ENCODE peak calls at places on chromosome 12, in eight cellular contexts. One of them, this sample, is unnamed.

GRCh38 chr12:28966049-28966778 is 182.9 kb upstream of the FAR2 start:
- DNase-seq in activated T-cell treated with anti-CD3 and anti-CD28 coated beads, Interleukin-2, amount 50 U/mL, for 4 hours: no peak
- DNase-seq in G401: peak
- DNase-seq in stromal cell of bone marrow: no peak
- DNase-seq in HFFc6: no peak
- DNase-seq in mesothelial cell of epicardium: no peak
- DNase-seq in DND-41: no peak
- DNase-seq in activated CD4-positive, alpha-beta T cell treated with anti-CD3 and anti-CD28 coated beads, Interleukin-2, amount 50 U/mL, for 4 hours: no peak
- DNase-seq in this sample: no peak

GRCh38 chr12:45878630-45879255 is 111.6 kb downstream of the SCAF11 start:
- DNase-seq in HFFc6: no peak
- DNase-seq in activated CD4-positive, alpha-beta T cell treated with anti-CD3 and anti-CD28 coated beads, Interleukin-2, amount 50 U/mL, for 4 hours: peak
- DNase-seq in G401: no peak
- DNase-seq in DND-41: no peak
- DNase-seq in activated T-cell treated with anti-CD3 and anti-CD28 coated beads, Interleukin-2, amount 50 U/mL, for 4 hours: no peak
- DNase-seq in stromal cell of bone marrow: no peak
- DNase-seq in mesothelial cell of epicardium: no peak
- DNase-seq in this sample: peak

GRCh38 chr12:6092784-6093722 is 31.4 kb downstream of the VWF start:
- DNase-seq in HFFc6: peak
- DNase-seq in G401: no peak
- DNase-seq in mesothelial cell of epicardium: no peak
- DNase-seq in stromal cell of bone marrow: peak
- DNase-seq in activated CD4-positive, alpha-beta T cell treated with anti-CD3 and anti-CD28 coated beads, Interleukin-2, amount 50 U/mL, for 4 hours: no peak
- DNase-seq in activated T-cell treated with anti-CD3 and anti-CD28 coated beads, Interleukin-2, amount 50 U/mL, for 4 hours: no peak
- DNase-seq in DND-41: no peak
- DNase-seq in this sample: no peak

GRCh38 chr12:71605034-71605433 is 58.6 kb downstream of the ZFC3H1 start:
- DNase-seq in G401: no peak
- DNase-seq in activated T-cell treated with anti-CD3 and anti-CD28 coated beads, Interleukin-2, amount 50 U/mL, for 4 hours: no peak
- DNase-seq in activated CD4-positive, alpha-beta T cell treated with anti-CD3 and anti-CD28 coated beads, Interleukin-2, amount 50 U/mL, for 4 hours: no peak
- DNase-seq in mesothelial cell of epicardium: no peak
- DNase-seq in stromal cell of bone marrow: no peak
- DNase-seq in DND-41: no peak
- DNase-seq in HFFc6: no peak
- DNase-seq in this sample: no peak

GRCh38 chr12:123150273-123150803 is 552 bp downstream of the PITPNM2 start:
- DNase-seq in DND-41: peak
- DNase-seq in stromal cell of bone marrow: no peak
- DNase-seq in activated T-cell treated with anti-CD3 and anti-CD28 coated beads, Interleukin-2, amount 50 U/mL, for 4 hours: peak
- DNase-seq in mesothelial cell of epicardium: no peak
- DNase-seq in HFFc6: no peak
- DNase-seq in activated CD4-positive, alpha-beta T cell treated with anti-CD3 and anti-CD28 coated beads, Interleukin-2, amount 50 U/mL, for 4 hours: no peak
- DNase-seq in G401: no peak
- DNase-seq in this sample: no peak

GRCh38 chr12:120800665-120801064 is 75.0 kb downstream of the ACADS start:
- DNase-seq in activated CD4-positive, alpha-beta T cell treated with anti-CD3 and anti-CD28 coated beads, Interleukin-2, amount 50 U/mL, for 4 hours: no peak
- DNase-seq in G401: no peak
- DNase-seq in stromal cell of bone marrow: no peak
- DNase-seq in mesothelial cell of epicardium: no peak
- DNase-seq in DND-41: no peak
- DNase-seq in HFFc6: no peak
- DNase-seq in activated T-cell treated with anti-CD3 and anti-CD28 coated beads, Interleukin-2, amount 50 U/mL, for 4 hours: no peak
- DNase-seq in this sample: no peak

GRCh38 chr12:6461401-6462233 is 8.9 kb downstream of the VAMP1 start:
- DNase-seq in activated T-cell treated with anti-CD3 and anti-CD28 coated beads, Interleukin-2, amount 50 U/mL, for 4 hours: peak
- DNase-seq in HFFc6: no peak
- DNase-seq in activated CD4-positive, alpha-beta T cell treated with anti-CD3 and anti-CD28 coated beads, Interleukin-2, amount 50 U/mL, for 4 hours: peak
- DNase-seq in G401: no peak
- DNase-seq in DND-41: peak
- DNase-seq in stromal cell of bone marrow: no peak
- DNase-seq in mesothelial cell of epicardium: no peak
- DNase-seq in this sample: peak

GRCh38 chr12:120126635-120127005 is 10.1 kb upstream of the RAB35 start:
- DNase-seq in stromal cell of bone marrow: peak
- DNase-seq in activated CD4-positive, alpha-beta T cell treated with anti-CD3 and anti-CD28 coated beads, Interleukin-2, amount 50 U/mL, for 4 hours: no peak
- DNase-seq in activated T-cell treated with anti-CD3 and anti-CD28 coated beads, Interleukin-2, amount 50 U/mL, for 4 hours: no peak
- DNase-seq in G401: no peak
- DNase-seq in mesothelial cell of epicardium: no peak
- DNase-seq in HFFc6: no peak
- DNase-seq in DND-41: no peak
- DNase-seq in this sample: no peak

GRCh38 chr12:71865166-71865713 is 25.7 kb downstream of the TBC1D15 start:
- DNase-seq in HFFc6: peak
- DNase-seq in activated CD4-positive, alpha-beta T cell treated with anti-CD3 and anti-CD28 coated beads, Interleukin-2, amount 50 U/mL, for 4 hours: no peak
- DNase-seq in G401: no peak
- DNase-seq in DND-41: no peak
- DNase-seq in mesothelial cell of epicardium: no peak
- DNase-seq in activated T-cell treated with anti-CD3 and anti-CD28 coated beads, Interleukin-2, amount 50 U/mL, for 4 hours: no peak
- DNase-seq in stromal cell of bone marrow: peak
- DNase-seq in this sample: no peak

This sample was measured in stimulated activated naive CD4-positive, alpha-beta T cell treated with Interleukin-2 at 50 U/mL for 16 hours.